ENCODE peak calls at places on chromosomes 2 and 18, in seven cellular contexts. U, W, O, Q, V, P and A are unnamed samples.
A peak's percentile ranks its signal among the peaks of the same experiment; 100 is the strongest.

GRCh38 chr18:24869285-24869684 is 408.8 kb downstream of the HRH4 start:
- DNase-seq in U (no peak), W (no peak), O (no peak), Q (no peak), V (no peak), P (no peak), A (no peak)

GRCh38 chr2:237474931-237475703 is 11.9 kb upstream of the MLPH start:
- DNase-seq in U (peak; percentile 92), W (peak; percentile 88), O (peak; percentile 93), Q (peak; percentile 73), V (no peak), P (peak; percentile 95), A (peak; percentile 85)

GRCh38 chr2:149540138-149540537 is 47.4 kb downstream of the MMADHC start:
- DNase-seq in U (no peak), W (no peak), O (no peak), Q (no peak), V (no peak), P (no peak), A (no peak)

GRCh38 chr18:46460754-46461153 is 196.3 kb downstream of the LOXHD1 start:
- DNase-seq in U (no peak), W (no peak), O (no peak), Q (no peak), V (no peak), P (no peak), A (no peak)

GRCh38 chr2:26942543-26943295 is 27.7 kb upstream of the MAPRE3 start:
- DNase-seq in U (peak; percentile 80), W (peak; percentile 57), O (peak; percentile 74), Q (peak; percentile 52), V (no peak), P (peak; percentile 82), A (peak; percentile 57)

GRCh38 chr2:73426161-73426560 is 40.5 kb downstream of the ALMS1 start:
- DNase-seq in U (no peak), W (no peak), O (no peak), Q (no peak), V (no peak), P (no peak), A (no peak)

GRCh38 chr2:197306024-197306690 is 4.4 kb downstream of the ANKRD44 start:
- DNase-seq in U (no peak), W (no peak), O (no peak), Q (no peak), V (no peak), P (no peak), A (no peak)

GRCh38 chr18:13241083-13241892 is 22.7 kb downstream of the LDLRAD4 start:
- DNase-seq in U (no peak), W (no peak), O (no peak), Q (peak; percentile 15), V (no peak), P (peak; percentile 53), A (no peak)

GRCh38 chr2:63792523-63792922 is 49.2 kb upstream of the UGP2 start:
- DNase-seq in U (no peak), W (no peak), O (peak; percentile 75), Q (no peak), V (no peak), P (no peak), A (no peak)

GRCh38 chr2:100611079-100612029 is 48.6 kb downstream of the PDCL3 start:
- DNase-seq in U (no peak), W (no peak), O (no peak), Q (no peak), V (no peak), P (no peak), A (no peak)

GRCh38 chr2:110990440-110990839 is 130.3 kb upstream of the BCL2L11 start:
- DNase-seq in U (no peak), W (no peak), O (no peak), Q (no peak), V (no peak), P (no peak), A (no peak)

GRCh38 chr2:217878865-217879595 is 123.8 kb downstream of the TNS1 start:
- DNase-seq in U (peak; percentile 60), W (no peak), O (no peak), Q (no peak), V (no peak), P (no peak), A (no peak)

GRCh38 chr2:10341193-10341592 is 38.5 kb downstream of the HPCAL1 start:
- DNase-seq in U (no peak), W (no peak), O (no peak), Q (no peak), V (no peak), P (no peak), A (no peak)

GRCh38 chr2:150584081-150584480 is 96.6 kb upstream of the RND3 start:
- DNase-seq in U (no peak), W (no peak), O (no peak), Q (no peak), V (no peak), P (no peak), A (no peak)

GRCh38 chr2:26938399-26938798 is 32.0 kb upstream of the MAPRE3 start:
- DNase-seq in U (no peak), W (no peak), O (no peak), Q (no peak), V (no peak), P (no peak), A (no peak)

GRCh38 chr2:69779258-69779989 is 37.5 kb downstream of the ANXA4 start:
- DNase-seq in U (no peak), W (no peak), O (no peak), Q (no peak), V (no peak), P (no peak), A (no peak)

GRCh38 chr2:73085691-73086090 is 14.2 kb upstream of the SFXN5 start:
- DNase-seq in U (peak; percentile 91), W (peak; percentile 84), O (peak; percentile 75), Q (peak; percentile 89), V (peak; percentile 80), P (peak; percentile 90), A (peak; percentile 81)

GRCh38 chr2:239758325-239758877 is 266.7 kb downstream of the NDUFA10 start:
- DNase-seq in U (no peak), W (no peak), O (peak; percentile 26), Q (no peak), V (no peak), P (no peak), A (no peak)

GRCh38 chr18:57542126-57542525 is 44.4 kb downstream of the FECH start:
- DNase-seq in U (no peak), W (no peak), O (peak; percentile 35), Q (no peak), V (no peak), P (no peak), A (no peak)

DNA sequence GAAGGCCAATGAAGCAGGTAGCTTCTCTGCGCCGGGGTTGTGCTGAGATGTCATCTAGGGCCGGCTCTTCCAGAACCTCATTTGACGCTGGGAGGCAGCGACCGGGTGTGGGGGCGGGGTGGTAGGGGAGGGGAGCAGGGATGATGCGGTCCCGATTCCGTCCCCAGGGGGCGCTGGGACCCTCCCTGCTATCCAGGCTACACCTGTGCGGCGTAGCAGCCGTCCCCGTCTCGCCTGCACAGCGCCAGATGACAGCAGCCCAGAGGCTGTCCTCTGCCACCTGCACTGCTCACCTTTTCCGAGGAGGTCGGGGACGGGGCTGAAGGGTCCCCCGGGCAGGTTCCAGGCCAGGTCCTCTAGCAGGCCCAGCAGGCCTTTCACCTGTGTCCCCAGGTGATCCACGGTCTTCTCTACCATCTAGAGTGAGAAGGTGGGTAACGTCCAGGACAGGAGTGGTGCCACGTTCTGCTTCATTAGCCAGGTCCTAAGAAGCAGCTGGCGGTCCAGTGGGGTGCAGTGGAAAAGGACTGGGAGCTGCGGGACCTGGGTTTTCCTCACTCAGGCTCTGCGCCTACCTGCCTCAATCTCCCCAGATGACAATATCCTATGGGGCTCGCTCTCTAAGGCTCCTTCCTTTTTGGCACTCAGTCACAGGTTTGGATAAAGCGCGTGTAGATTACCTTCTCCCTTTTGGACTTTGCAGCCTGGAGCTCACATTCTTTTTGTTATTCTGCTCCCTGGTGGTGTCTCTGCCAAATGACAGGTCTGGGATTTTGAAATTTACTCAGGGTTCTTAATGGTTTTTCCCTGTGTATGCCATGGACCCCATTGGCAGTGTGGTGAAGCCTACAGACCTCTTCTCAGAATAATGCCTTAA is 56.0 kb upstream of the RAB6C start:
- DNase-seq in U (peak; percentile 84), W (no peak), O (peak; percentile 62), Q (no peak), V (no peak), P (no peak), A (no peak)
- TF ChIP-seq CTCF in U (peak; percentile 65), W (peak; percentile 63), O (peak; percentile 64), Q (peak; percentile 32), V (peak; percentile 41), P (no peak), A (peak; percentile 43)

DNA sequence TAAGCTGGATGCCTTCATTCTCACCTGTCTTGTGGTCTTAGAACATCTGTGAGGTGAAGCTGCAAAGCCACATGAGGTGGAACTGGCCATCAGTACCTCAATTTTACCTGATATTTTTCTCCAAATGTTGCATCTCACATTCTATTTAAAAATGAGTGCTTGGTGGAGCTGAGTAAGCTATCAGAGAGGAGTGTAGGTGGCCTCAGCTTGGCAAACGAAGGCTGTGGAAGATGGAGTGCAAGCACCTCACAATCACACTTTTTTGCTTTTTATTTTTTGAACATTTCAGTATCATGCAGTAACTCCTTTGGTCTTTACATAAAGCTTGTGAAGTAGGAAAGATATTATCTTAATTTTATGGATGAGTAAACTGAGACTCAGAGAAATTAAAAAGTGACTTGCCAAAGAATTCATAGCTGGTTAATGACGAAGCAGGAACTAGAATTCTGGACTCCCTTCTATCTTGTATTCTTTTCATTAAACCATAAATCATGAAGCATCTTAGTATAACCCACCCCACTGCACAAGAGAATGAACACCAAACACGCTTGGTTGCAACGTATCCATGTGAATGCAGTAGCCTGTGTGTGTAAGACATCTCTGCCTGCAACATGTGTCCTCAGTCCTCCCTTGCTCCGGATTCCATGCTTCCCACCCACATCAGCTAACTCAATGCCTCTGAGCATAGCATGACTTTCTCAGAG is 27.2 kb downstream of the C2orf49 start:
- DNase-seq in U (no peak), W (no peak), O (no peak), Q (no peak), V (no peak), P (no peak), A (no peak)
- H3K27ac ChIP-seq in U (no peak overlapping the region), W (peak overlapping the region; percentile 85), O (peak overlapping the region; percentile 34), Q (no peak overlapping the region), V (no peak overlapping the region), P (no peak overlapping the region), A (no peak overlapping the region)

GRCh38 chr18:79903071-79903635 is 48.3 kb downstream of the SLC66A2 start:
- DNase-seq in U (no peak), W (no peak), O (no peak), Q (peak; percentile 10), V (no peak), P (peak; percentile 57), A (no peak)
- H3K9me3 ChIP-seq in U (no peaks in the 10 kb centered on the region), W (peaks cover 20% of the 10 kb centered on the region), O (no peaks in the 10 kb centered on the region), Q (peaks cover 49% of the 10 kb centered on the region), V (peaks cover 9% of the 10 kb centered on the region), P (peaks cover 5% of the 10 kb centered on the region), A (peaks cover 15% of the 10 kb centered on the region)

GRCh38 chr2:170771049-170771937 is 1.1 kb downstream of the ERICH2 start:
- DNase-seq in U (peak; percentile 81), W (no peak), O (peak; percentile 0), Q (no peak), V (no peak), P (no peak), A (no peak)
- TF ChIP-seq CTCF in U (peak; percentile 7), W (no peak), O (no peak), Q (no peak), V (no peak), P (no peak), A (no peak)